ENCODE peak calls at places on chromosome 11, in five cellular contexts. J is H1, D is HCT116, K is K562, S is SK-N-SH. H is an unnamed sample. For H3K4me1 and H3K9me3, the result is how much of the 10 kb centered on the place peaks cover.

GRCh38 chr11:121800240-121800639 is 315.8 kb downstream of the BLID start:
- DNase-seq in D (no peak), S (no peak), K (no peak), J (no peak), H (no peak)

GRCh38 chr11:8268530-8269461 is 5.1 kb upstream of the LMO1 start:
- DNase-seq in K (no peak), D (no peak), J (peak), S (peak), H (no peak)

GRCh38 chr11:121055076-121055475 is 31.2 kb downstream of the TBCEL start:
- DNase-seq in D (no peak), J (no peak), S (no peak), K (no peak), H (no peak)

GRCh38 chr11:70203749-70204465 is 811 bp downstream of the FADD start:
- DNase-seq in D (peak), K (peak), S (peak), J (no peak), H (no peak)

GRCh38 chr11:57325735-57326048 is 940 bp upstream of the TNKS1BP1 start:
- DNase-seq in S (peak), K (no peak), D (no peak), J (no peak), H (no peak)

GRCh38 chr11:59186130-59186594 is 14.2 kb downstream of the DTX4 start:
- DNase-seq in D (peak), J (peak), K (peak), S (peak), H (no peak)

GRCh38 chr11:69834811-69835800 is 15.9 kb upstream of the FGF3 start:
- DNase-seq in K (no peak), S (peak), D (no peak), J (no peak), H (no peak)

GRCh38 chr11:25432376-25432775 is 899.6 kb upstream of the ANO3 start:
- DNase-seq in K (no peak), S (no peak), D (no peak), J (no peak), H (no peak)

GRCh38 chr11:132312616-132313210 is 942.3 kb downstream of the NTM start:
- DNase-seq in J (no peak), S (peak), K (peak), D (no peak), H (peak)

GRCh38 chr11:69541501-69542313 is 60.2 kb downstream of the LINC01488 start:
- DNase-seq in J (no peak), K (no peak), D (no peak), S (no peak), H (no peak)

GRCh38 chr11:76742912-76743311 is 40.2 kb upstream of the TSKU start:
- DNase-seq in S (no peak), D (no peak), K (no peak), J (no peak), H (no peak)

GRCh38 chr11:1466784-1467183 is 19.8 kb downstream of the MOB2 start:
- DNase-seq in K (no peak), J (no peak), D (no peak), S (no peak), H (no peak)

GRCh38 chr11:66408488-66409214 is 12.2 kb upstream of the NPAS4 start:
- DNase-seq in J (peak), D (peak), K (peak), S (peak), H (peak)

GRCh38 chr11:91790346-91790745 is 434.3 kb upstream of the FAT3 start:
- DNase-seq in S (peak), K (no peak), D (no peak), J (no peak), H (no peak)

GRCh38 chr11:364991-365390 is 4.3 kb upstream of the B4GALNT4 start:
- DNase-seq in K (no peak), D (no peak), S (no peak), J (no peak), H (no peak)

GRCh38 chr11:93020248-93021088 is 51.0 kb downstream of the MTNR1B start:
- DNase-seq in D (no peak), K (no peak), S (no peak), J (no peak), H (peak)

GRCh38 chr11:66981976-66982578 is 7.0 kb downstream of the C11orf86 start:
- DNase-seq in D (peak), S (peak), K (peak), J (no peak), H (no peak)

GRCh38 chr11:128222245-128222959 is 365.0 kb downstream of the ETS1 start:
- DNase-seq in S (no peak), D (no peak), K (no peak), J (no peak), H (no peak)

GRCh38 chr11:125807909-125808308 is 20.0 kb downstream of the PATE3 start:
- DNase-seq in J (no peak), K (no peak), S (no peak), D (no peak), H (no peak)

GRCh38 chr11:125376117-125376516 is 119.9 kb downstream of the FEZ1 start:
- DNase-seq in K (peak), D (no peak), S (no peak), J (no peak), H (no peak)

GRCh38 chr11:62108017-62108750 is 15.6 kb upstream of the INCENP start:
- DNase-seq in J (no peak), S (peak), K (peak), D (peak), H (peak)

GRCh38 chr11:126926376-126926791 is 74.2 kb downstream of the KIRREL3 start:
- DNase-seq in S (no peak), K (no peak), J (no peak), D (no peak), H (no peak)

GRCh38 chr11:44939673-44940072 is 11.0 kb downstream of the TP53I11 start:
- DNase-seq in K (peak), J (no peak), S (no peak), D (no peak), H (no peak)

GRCh38 chr11:61776561-61777075 is 15.8 kb downstream of the TMEM258 start:
- DNase-seq in D (peak), S (peak), J (peak), K (peak), H (no peak)

GRCh38 chr11:15371533-15371932 is 256.8 kb downstream of the INSC start:
- DNase-seq in S (no peak), J (no peak), D (no peak), K (no peak), H (no peak)

GRCh38 chr11:130068546-130068985 is 1.1 kb upstream of the APLP2 start:
- DNase-seq in K (no peak), S (no peak), J (no peak), D (no peak), H (no peak)

GRCh38 chr11:102560555-102561011 is 30.0 kb upstream of the MMP7 start:
- DNase-seq in J (no peak), D (no peak), K (no peak), S (no peak), H (no peak)

GRCh38 chr11:6694229-6694535 is 11.0 kb upstream of the MRPL17 start:
- DNase-seq in K (no peak), J (no peak), S (no peak), D (no peak), H (no peak)

GRCh38 chr11:61071208-61071681 is 31.0 kb upstream of the CD5 start:
- DNase-seq in D (no peak), K (no peak), S (no peak), J (no peak), H (no peak)

GRCh38 chr11:118217575-118217974 is 7.2 kb downstream of the JAML start:
- DNase-seq in D (no peak), J (no peak), S (no peak), K (no peak), H (no peak)
- H3K4me1 ChIP-seq in D (under half), J (under half), S (under half), K (under half), H (under half)

GRCh38 chr11:100576044-100577021 is 110.8 kb upstream of the ARHGAP42 start:
- DNase-seq in J (no peak), K (peak), S (peak), D (peak), H (peak)
- TF ChIP-seq YY1 in J (no peak), K (no peak), S (no peak), D (no peak), H (no peak)

DNA sequence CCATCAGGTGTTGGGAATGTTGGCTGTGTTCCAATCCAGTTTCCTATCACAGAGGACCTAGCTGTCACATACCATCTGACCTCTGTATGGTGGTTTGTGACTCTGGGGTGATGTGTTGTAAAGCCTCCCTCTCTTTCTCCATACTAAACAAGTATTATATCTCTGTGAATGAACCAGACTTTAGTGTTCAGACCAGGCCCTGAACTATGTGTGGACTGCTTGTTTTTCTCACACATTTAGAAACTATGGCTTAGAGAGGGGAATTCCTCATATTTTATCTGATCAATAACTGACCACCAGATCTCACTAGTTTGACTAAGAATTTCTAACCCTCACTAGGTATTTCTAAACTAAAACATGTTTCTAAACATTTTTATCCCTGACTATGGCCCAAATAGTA is 17.5 kb downstream of the NCR3LG1 start:
- DNase-seq in J (no peak), K (no peak), D (no peak), S (no peak), H (no peak)
- H3K9me3 ChIP-seq in J (half or more), K (under half), D (under half), S (under half), H (half or more)

GRCh38 chr11:65292866-65293265 is 21.8 kb upstream of the CDC42EP2 start:
- DNase-seq in K (no peak), S (no peak), D (no peak), J (no peak), H (no peak)
- H3K4me1 ChIP-seq in K (under half), S (under half), D (under half), J (under half), H (under half)

DNA sequence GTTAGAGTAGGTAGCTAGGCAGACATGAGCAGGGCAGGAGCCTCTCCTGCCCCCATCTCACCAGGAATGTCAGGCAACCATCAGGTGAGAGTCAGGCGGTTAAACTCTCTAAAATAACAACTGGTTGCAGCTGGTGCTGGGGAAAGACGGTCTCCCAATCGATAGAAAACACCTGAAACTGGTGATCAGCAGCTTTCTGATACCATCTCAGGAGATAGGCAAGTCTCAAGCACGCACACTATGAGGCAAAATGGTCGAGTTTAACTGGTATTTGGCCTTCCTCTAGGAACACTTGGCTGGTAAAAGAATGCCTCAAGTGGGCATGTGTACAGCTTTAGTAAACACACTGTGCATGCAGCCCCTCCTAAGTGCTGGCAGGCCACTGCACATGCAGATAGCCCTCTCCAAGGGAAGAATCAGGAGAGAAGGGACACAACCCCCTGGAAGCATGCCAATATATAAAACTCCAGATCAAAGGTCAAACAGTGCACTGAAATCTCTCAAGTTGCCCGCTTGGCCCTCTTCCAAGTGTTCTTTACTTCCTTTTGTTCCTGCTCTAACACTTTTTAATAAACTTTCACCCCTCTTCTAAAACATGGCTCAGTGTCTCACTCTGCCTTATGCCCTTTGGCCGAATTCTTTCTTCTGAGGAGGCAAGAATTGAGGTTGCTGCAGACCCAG is 88.7 kb downstream of the USP35 start:
- DNase-seq in D (no peak), K (no peak), S (no peak), J (no peak), H (no peak)
- TF ChIP-seq YY1 in D (no peak), K (no peak), S (no peak), J (no peak), H (no peak)

GRCh38 chr11:55648027-55648426 is at the start of gene OR4S2:
- DNase-seq in S (no peak), J (no peak), D (no peak), K (no peak), H (no peak)
- H3K9me3 ChIP-seq in S (under half), J (under half), D (under half), K (under half), H (under half)

GRCh38 chr11:34890812-34891211 is 25.4 kb downstream of the APIP start:
- DNase-seq in J (no peak), K (no peak), D (peak), S (peak), H (no peak)

GRCh38 chr11:34881900-34882299 is 34.3 kb downstream of the APIP start:
- DNase-seq in J (no peak), K (no peak), D (no peak), S (no peak), H (no peak)

GRCh38 chr11:34887260-34887659 is 28.9 kb downstream of the APIP start:
- DNase-seq in S (no peak), K (no peak), J (no peak), D (no peak), H (no peak)

GRCh38 chr11:34890089-34890488 is 26.1 kb downstream of the APIP start:
- DNase-seq in J (no peak), K (no peak), D (no peak), S (no peak), H (no peak)

GRCh38 chr11:34886609-34887008 is 29.6 kb downstream of the APIP start:
- DNase-seq in D (no peak), S (no peak), J (no peak), K (no peak), H (no peak)
- H3K4me1 ChIP-seq in D (under half), S (under half), J (under half), K (under half), H (under half)